ENCODE peak calls at places on chromosomes 6 and 20, in five cellular contexts. D, P, A, T and J are unnamed samples.

GRCh38 chr6:6875818-6876470 is 231.8 kb upstream of the RREB1 start:
- DNase-seq in A (peak; percentile 89), P (no peak), D (no peak), T (peak; percentile 64), J (peak; percentile 63)

GRCh38 chr6:82257088-82257774 is 9.7 kb upstream of the IBTK start:
- DNase-seq in A (no peak), T (no peak), D (no peak), P (no peak), J (no peak)

GRCh38 chr6:166900130-166900708 is 56.1 kb downstream of the RNASET2 start:
- DNase-seq in P (no peak), A (no peak), D (no peak), T (no peak), J (no peak)

GRCh38 chr6:147821266-147821665 is 312.8 kb downstream of the SAMD5 start:
- DNase-seq in P (no peak), D (no peak), T (no peak), A (no peak), J (no peak)

GRCh38 chr20:13771853-13772453 is 12.8 kb downstream of the ESF1 start:
- DNase-seq in T (no peak), D (no peak), A (no peak), P (no peak), J (no peak)

GRCh38 chr20:56630086-56630493 is 984 bp downstream of the TFAP2C start:
- DNase-seq in P (no peak), D (no peak), A (no peak), T (peak; percentile 47), J (no peak)

GRCh38 chr6:37006793-37007339 is 1.4 kb downstream of the FGD2 start:
- DNase-seq in D (no peak), T (no peak), A (no peak), P (no peak), J (no peak)

GRCh38 chr20:38330638-38331037 is 15.6 kb upstream of the LBP start:
- DNase-seq in T (no peak), A (no peak), D (no peak), P (no peak), J (no peak)

GRCh38 chr6:167925011-167925410 is 72.5 kb upstream of the KIF25 start:
- DNase-seq in P (no peak), D (no peak), A (no peak), T (no peak), J (no peak)

GRCh38 chr6:98836025-98836961 is 1.9 kb downstream of the POU3F2 start:
- DNase-seq in D (no peak), P (no peak), A (no peak), T (no peak), J (no peak)

GRCh38 chr6:101276066-101276465 is 117.4 kb upstream of the GRIK2 start:
- DNase-seq in D (no peak), P (no peak), A (no peak), T (no peak), J (no peak)

GRCh38 chr6:143612186-143612585 is 65.6 kb upstream of the PHACTR2 start:
- DNase-seq in P (no peak), D (no peak), T (no peak), A (no peak), J (no peak)

GRCh38 chr6:163866192-163866591 is 451.7 kb downstream of the QKI start:
- DNase-seq in P (no peak), T (no peak), D (no peak), A (no peak), J (no peak)

GRCh38 chr6:26743941-26744699 is 84.6 kb upstream of the ZNF322 start:
- DNase-seq in D (no peak), A (no peak), T (peak; percentile 0), P (no peak), J (no peak)

GRCh38 chr6:152232494-152233151 is 404.5 kb downstream of the SYNE1 start:
- DNase-seq in T (peak; percentile 91), A (no peak), D (peak; percentile 19), P (no peak), J (no peak)

GRCh38 chr20:24672886-24673677 is 203.7 kb downstream of the SYNDIG1 start:
- DNase-seq in P (no peak), A (peak; percentile 89), T (peak; percentile 89), D (no peak), J (no peak)

GRCh38 chr6:116289876-116290275 is 10.1 kb upstream of the TSPYL1 start:
- DNase-seq in D (no peak), T (no peak), P (no peak), A (no peak), J (no peak)

GRCh38 chr6:165676435-165677068 is 13.5 kb upstream of the PDE10A start:
- DNase-seq in A (no peak), P (no peak), D (peak; percentile 61), T (peak; percentile 83), J (no peak)

GRCh38 chr6:53309059-53309896 is 39.5 kb downstream of the ELOVL5 start:
- DNase-seq in T (no peak), P (peak; percentile 42), A (no peak), D (no peak), J (no peak)

GRCh38 chr6:40779399-40779798 is 192.2 kb upstream of the LRFN2 start:
- DNase-seq in D (no peak), P (no peak), T (peak; percentile 57), A (peak; percentile 29), J (no peak)

GRCh38 chr6:4973972-4974885 is 29.6 kb downstream of the RPP40 start:
- DNase-seq in T (peak; percentile 16), A (peak; percentile 20), P (no peak), D (no peak), J (no peak)

GRCh38 chr6:48476257-48476656 is 365.3 kb upstream of the PTCHD4 start:
- DNase-seq in A (no peak), T (peak; percentile 14), D (no peak), P (no peak), J (no peak)

GRCh38 chr20:16241911-16242310 is 331.3 kb downstream of the KIF16B start:
- DNase-seq in A (no peak), P (no peak), D (no peak), T (peak; percentile 5), J (no peak)

GRCh38 chr6:160634706-160635105 is 29.4 kb downstream of the LPA start:
- DNase-seq in P (peak; percentile 0), A (no peak), D (no peak), T (no peak), J (no peak)

GRCh38 chr6:4441981-4442434 is 306.6 kb upstream of the ECI2 start:
- DNase-seq in P (no peak), D (no peak), A (no peak), T (no peak), J (no peak)

GRCh38 chr20:3162080-3162611 is 2.5 kb upstream of the FASTKD5 start:
- DNase-seq in T (no peak), P (no peak), A (no peak), D (no peak), J (no peak)

GRCh38 chr6:143531720-143532504 is 20.4 kb upstream of the FUCA2 start:
- DNase-seq in A (no peak), P (no peak), D (no peak), T (no peak), J (no peak)

GRCh38 chr20:6651016-6651415 is 116.5 kb upstream of the BMP2 start:
- DNase-seq in A (peak; percentile 5), D (no peak), T (peak; percentile 51), P (no peak), J (no peak)

GRCh38 chr20:32893263-32893877 is 34.6 kb downstream of the EFCAB8 start:
- DNase-seq in T (no peak), D (no peak), P (no peak), A (no peak), J (no peak)

GRCh38 chr20:32891926-32892660 is 33.4 kb downstream of the EFCAB8 start:
- DNase-seq in D (no peak), P (no peak), A (no peak), T (no peak), J (no peak)

GRCh38 chr20:32891491-32891890 is 32.8 kb downstream of the EFCAB8 start:
- DNase-seq in T (no peak), A (no peak), D (no peak), P (no peak), J (no peak)

GRCh38 chr20:32894711-32895355 is 36.1 kb downstream of the EFCAB8 start:
- DNase-seq in D (no peak), A (no peak), P (no peak), T (no peak), J (no peak)

DNA sequence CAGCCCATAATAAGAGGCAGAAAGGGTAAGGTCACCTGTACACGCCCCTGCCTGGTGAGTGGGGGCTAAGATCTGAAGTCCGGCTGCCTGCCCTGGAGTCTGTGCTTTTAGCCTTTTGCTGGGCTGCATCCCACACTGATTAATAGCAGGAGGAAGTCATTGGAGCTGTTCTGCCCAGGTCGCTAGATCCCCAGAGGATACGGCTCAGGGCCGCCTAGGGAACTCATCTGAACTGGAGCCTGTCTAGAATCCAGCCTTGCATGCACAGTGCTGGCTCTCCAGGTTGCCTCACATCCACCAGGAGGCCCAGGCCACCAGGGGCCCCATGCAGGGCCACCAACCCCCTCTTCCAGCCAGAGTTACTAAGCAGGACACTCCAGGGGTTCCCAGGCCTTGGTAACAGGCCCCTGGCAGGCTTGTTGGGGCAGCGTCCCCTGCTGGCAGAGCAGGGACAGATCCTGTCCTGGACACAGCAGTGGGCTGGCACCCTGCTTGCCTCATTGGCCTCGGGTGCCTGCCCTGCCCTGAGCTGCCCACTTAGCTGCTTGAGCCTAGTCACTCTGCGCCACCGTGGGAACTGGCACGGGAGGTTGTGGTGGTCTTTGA is 35.3 kb downstream of the EFCAB8 start:
- DNase-seq in T (peak; percentile 13), D (no peak), P (no peak), A (no peak), J (no peak)
- TF ChIP-seq CTCF in T (peak; percentile 71), D (peak; percentile 50), P (peak; percentile 49), A (peak; percentile 51), J (peak; percentile 25)

GRCh38 chr20:59455392-59456341 is 148.7 kb upstream of the PHACTR3 start:
- DNase-seq in T (no peak), P (no peak), D (peak; percentile 32), A (no peak), J (no peak)
- TF ChIP-seq CTCF in T (peak; percentile 29), P (peak; percentile 48), D (peak; percentile 60), A (peak; percentile 58), J (peak; percentile 36)

GRCh38 chr6:122180132-122180531 is 219.3 kb upstream of the HSF2 start:
- DNase-seq in A (peak; percentile 3), P (no peak), D (no peak), T (no peak), J (no peak)
- TF ChIP-seq CTCF in A (peak; percentile 54), P (no peak), D (peak; percentile 38), T (peak; percentile 49), J (no peak)

GRCh38 chr6:108432792-108433191 is 127.9 kb upstream of the FOXO3 start:
- DNase-seq in D (no peak), P (no peak), A (no peak), T (no peak), J (no peak)

GRCh38 chr6:108436771-108437170 is 123.9 kb upstream of the FOXO3 start:
- DNase-seq in A (no peak), D (no peak), T (no peak), P (no peak), J (no peak)

GRCh38 chr6:108434222-108434621 is 126.5 kb upstream of the FOXO3 start:
- DNase-seq in P (no peak), D (no peak), T (no peak), A (no peak), J (no peak)

GRCh38 chr6:108435391-108435790 is 125.3 kb upstream of the FOXO3 start:
- DNase-seq in T (no peak), D (no peak), P (no peak), A (no peak), J (no peak)

GRCh38 chr6:108432143-108432542 is 128.6 kb upstream of the FOXO3 start:
- DNase-seq in P (no peak), D (no peak), T (no peak), A (no peak), J (no peak)
- TF ChIP-seq CTCF in P (no peak), D (no peak), T (no peak), A (no peak), J (no peak)

GRCh38 chr6:158387036-158387435 is 74.8 kb downstream of the TULP4 start:
- DNase-seq in P (no peak), A (no peak), T (no peak), D (no peak), J (no peak)
- TF ChIP-seq CTCF in P (no peak), A (no peak), T (peak; percentile 36), D (no peak), J (no peak)